ENCODE peak calls at places on chromosomes 2 and 18, in ten cellular contexts. T is dorsolateral prefrontal cortex; A is nephron progenitor cell; O is activated gamma-delta T cell treated with Interleukin-2 at 50 U/mL for 16 hours; N is Panc1; U is activated CD8-positive, alpha-beta memory T cell treated with anti-CD3 and anti-CD28 coated beads, Interleukin-2, amount 50 U/mL, for 48 hours; Z is GM04504; I is kidney; Q is HEK293T; W is occipital lobe. L is an unnamed sample.

GRCh38 chr2:95220449-95220848 is 13.1 kb downstream of the ZNF892 start:
- DNase-seq in A (no peak), N (no peak), O (no peak), Z (no peak), Q (no peak), I (no peak), W (no peak), T (no peak), U (no peak), L (no peak)

GRCh38 chr2:233411162-233411561 is 56.9 kb downstream of the DGKD start:
- DNase-seq in O (no peak), I (no peak), Z (no peak), N (no peak), Q (no peak), U (no peak), A (no peak), W (no peak), T (no peak), L (no peak)

GRCh38 chr18:64119916-64120315 is 29.0 kb downstream of the LINC00305 start:
- DNase-seq in A (no peak), U (no peak), W (no peak), Z (no peak), N (no peak), O (no peak), Q (no peak), T (no peak), I (no peak), L (no peak)

GRCh38 chr2:175366814-175367213 is 185.3 kb upstream of the ATP5MC3 start:
- DNase-seq in W (peak), A (peak), T (no peak), Z (peak), N (no peak), Q (peak), U (no peak), I (no peak), O (no peak), L (no peak)

GRCh38 chr18:50275503-50276036 is 5.8 kb downstream of the MBD1 start:
- DNase-seq in Q (no peak), A (no peak), O (no peak), T (no peak), U (no peak), Z (no peak), W (no peak), N (no peak), I (no peak), L (no peak)

GRCh38 chr2:196163285-196163684 is 8.1 kb downstream of the STK17B start:
- DNase-seq in T (no peak), Q (no peak), I (no peak), N (no peak), A (no peak), Z (no peak), U (no peak), W (no peak), O (no peak), L (no peak)

GRCh38 chr2:42138163-42139016 is 30.8 kb upstream of the EML4 start:
- DNase-seq in A (no peak), Z (peak), N (no peak), U (no peak), I (no peak), W (no peak), T (no peak), Q (no peak), O (no peak), L (no peak)

GRCh38 chr2:133457862-133458261 is 110.4 kb downstream of the NCKAP5 start:
- DNase-seq in U (no peak), Q (no peak), I (no peak), Z (no peak), T (no peak), N (no peak), O (no peak), W (no peak), A (no peak), L (no peak)

GRCh38 chr2:238595750-238596570 is 169.2 kb downstream of the ASB1 start:
- DNase-seq in Q (no peak), T (no peak), Z (no peak), O (no peak), W (no peak), A (no peak), U (no peak), I (peak), N (no peak), L (no peak)

GRCh38 chr2:177332041-177332991 is 60.3 kb upstream of the AGPS start:
- DNase-seq in W (no peak), A (peak), Q (peak), T (peak), O (peak), N (peak), U (no peak), Z (peak), I (no peak), L (no peak)

GRCh38 chr18:8526316-8526715 is 82.9 kb upstream of the RAB12 start:
- DNase-seq in Z (no peak), T (no peak), W (peak), U (no peak), Q (no peak), A (no peak), N (no peak), I (no peak), O (no peak), L (no peak)

L was measured in ascending aorta.